ENCODE peak calls at places on chromosomes 6 and 20, in six cellular contexts. One of them, this sample, is unnamed.

GRCh38 chr20:35398660-35399144 is 13.1 kb downstream of the UQCC1 start:
- DNase-seq in neural progenitor cell: peak; percentile 17
- DNase-seq in stomach: no peak
- DNase-seq in cardiac fibroblast: peak; percentile 92
- DNase-seq in choroid plexus epithelial cell: peak; percentile 82
- DNase-seq in GM12865: no peak
- DNase-seq in this sample: no peak

GRCh38 chr6:1313364-1313754 is 1.5 kb downstream of the FOXQ1 start:
- DNase-seq in neural progenitor cell: no peak
- DNase-seq in cardiac fibroblast: no peak
- DNase-seq in GM12865: no peak
- DNase-seq in choroid plexus epithelial cell: no peak
- DNase-seq in stomach: no peak
- DNase-seq in this sample: no peak

GRCh38 chr20:34112600-34113061 is 588 bp upstream of the EIF2S2 start:
- DNase-seq in neural progenitor cell: peak; percentile 55
- DNase-seq in GM12865: peak; percentile 45
- DNase-seq in cardiac fibroblast: peak; percentile 65
- DNase-seq in choroid plexus epithelial cell: peak; percentile 66
- DNase-seq in stomach: peak; percentile 32
- DNase-seq in this sample: no peak

GRCh38 chr6:3960754-3961361 is 111.7 kb downstream of the FAM50B start:
- DNase-seq in neural progenitor cell: no peak
- DNase-seq in choroid plexus epithelial cell: no peak
- DNase-seq in cardiac fibroblast: no peak
- DNase-seq in GM12865: no peak
- DNase-seq in stomach: no peak
- DNase-seq in this sample: no peak

GRCh38 chr6:8875986-8876385 is 440.6 kb upstream of the SLC35B3 start:
- DNase-seq in GM12865: no peak
- DNase-seq in neural progenitor cell: no peak
- DNase-seq in stomach: no peak
- DNase-seq in choroid plexus epithelial cell: no peak
- DNase-seq in cardiac fibroblast: no peak
- DNase-seq in this sample: no peak

GRCh38 chr6:142377112-142377848 is 75.5 kb downstream of the ADGRG6 start:
- DNase-seq in choroid plexus epithelial cell: peak; percentile 53
- DNase-seq in neural progenitor cell: peak; percentile 45
- DNase-seq in cardiac fibroblast: peak; percentile 59
- DNase-seq in stomach: peak; percentile 42
- DNase-seq in GM12865: no peak
- DNase-seq in this sample: no peak

GRCh38 chr6:6631526-6632276 is 43.2 kb downstream of the LY86 start:
- DNase-seq in neural progenitor cell: no peak
- DNase-seq in stomach: no peak
- DNase-seq in cardiac fibroblast: peak; percentile 50
- DNase-seq in choroid plexus epithelial cell: peak; percentile 49
- DNase-seq in GM12865: no peak
- DNase-seq in this sample: no peak

GRCh38 chr6:24990227-24990843 is 54.6 kb upstream of the RIPOR2 start:
- DNase-seq in neural progenitor cell: no peak
- DNase-seq in GM12865: no peak
- DNase-seq in choroid plexus epithelial cell: peak; percentile 84
- DNase-seq in cardiac fibroblast: peak; percentile 69
- DNase-seq in stomach: no peak
- DNase-seq in this sample: no peak

GRCh38 chr6:5084787-5085637 is at the start of gene PPP1R3G:
- DNase-seq in neural progenitor cell: peak; percentile 55
- DNase-seq in choroid plexus epithelial cell: peak; percentile 80
- DNase-seq in cardiac fibroblast: peak; percentile 75
- DNase-seq in GM12865: peak; percentile 60
- DNase-seq in stomach: no peak
- DNase-seq in this sample: peak; percentile 17

GRCh38 chr6:24796616-24797290 is 2.0 kb downstream of the ARMH2 start:
- DNase-seq in choroid plexus epithelial cell: no peak
- DNase-seq in cardiac fibroblast: no peak
- DNase-seq in stomach: no peak
- DNase-seq in GM12865: no peak
- DNase-seq in neural progenitor cell: no peak
- DNase-seq in this sample: no peak

GRCh38 chr6:9467746-9468145 is 947.1 kb downstream of the TFAP2A start:
- DNase-seq in neural progenitor cell: no peak
- DNase-seq in GM12865: no peak
- DNase-seq in choroid plexus epithelial cell: peak; percentile 87
- DNase-seq in cardiac fibroblast: peak; percentile 45
- DNase-seq in stomach: no peak
- DNase-seq in this sample: peak; percentile 40

GRCh38 chr20:8796088-8796665 is 272.7 kb upstream of the PLCB4 start:
- DNase-seq in GM12865: no peak
- DNase-seq in cardiac fibroblast: peak; percentile 89
- DNase-seq in neural progenitor cell: no peak
- DNase-seq in choroid plexus epithelial cell: no peak
- DNase-seq in stomach: no peak
- DNase-seq in this sample: no peak

GRCh38 chr6:144305985-144306384 is 20.9 kb downstream of the UTRN start:
- DNase-seq in neural progenitor cell: no peak
- DNase-seq in stomach: no peak
- DNase-seq in cardiac fibroblast: no peak
- DNase-seq in choroid plexus epithelial cell: peak; percentile 84
- DNase-seq in GM12865: peak; percentile 71
- DNase-seq in this sample: no peak

GRCh38 chr20:25127761-25128537 is 46.0 kb upstream of the VSX1 start:
- DNase-seq in cardiac fibroblast: no peak
- DNase-seq in neural progenitor cell: no peak
- DNase-seq in choroid plexus epithelial cell: no peak
- DNase-seq in GM12865: no peak
- DNase-seq in stomach: no peak
- DNase-seq in this sample: no peak

GRCh38 chr20:61628901-61629300 is 376.8 kb downstream of the CDH4 start:
- DNase-seq in choroid plexus epithelial cell: peak; percentile 18
- DNase-seq in cardiac fibroblast: no peak
- DNase-seq in stomach: no peak
- DNase-seq in GM12865: no peak
- DNase-seq in neural progenitor cell: peak; percentile 51
- DNase-seq in this sample: no peak

GRCh38 chr20:33291830-33292355 is 8.9 kb downstream of the BPIFB1 start:
- DNase-seq in stomach: peak; percentile 69
- DNase-seq in neural progenitor cell: peak; percentile 78
- DNase-seq in GM12865: peak; percentile 59
- DNase-seq in cardiac fibroblast: peak; percentile 16
- DNase-seq in choroid plexus epithelial cell: peak; percentile 12
- DNase-seq in this sample: no peak

GRCh38 chr6:30002871-30003270 is 58.2 kb upstream of the POLR1H start:
- DNase-seq in stomach: no peak
- DNase-seq in neural progenitor cell: no peak
- DNase-seq in choroid plexus epithelial cell: no peak
- DNase-seq in GM12865: no peak
- DNase-seq in cardiac fibroblast: peak; percentile 25
- DNase-seq in this sample: peak; percentile 7

GRCh38 chr6:110534731-110535164 is 58.3 kb upstream of the SLC22A16 start:
- DNase-seq in stomach: no peak
- DNase-seq in choroid plexus epithelial cell: peak; percentile 97
- DNase-seq in GM12865: no peak
- DNase-seq in cardiac fibroblast: peak; percentile 80
- DNase-seq in neural progenitor cell: no peak
- DNase-seq in this sample: no peak

GRCh38 chr6:39218868-39219567 is 10.3 kb downstream of the KCNK5 start:
- DNase-seq in cardiac fibroblast: no peak
- DNase-seq in stomach: no peak
- DNase-seq in neural progenitor cell: no peak
- DNase-seq in choroid plexus epithelial cell: peak; percentile 14
- DNase-seq in GM12865: peak; percentile 38
- DNase-seq in this sample: no peak

GRCh38 chr20:43537921-43538854 is 20.6 kb upstream of the SGK2 start:
- DNase-seq in stomach: peak; percentile 78
- DNase-seq in cardiac fibroblast: peak; percentile 75
- DNase-seq in neural progenitor cell: peak; percentile 64
- DNase-seq in choroid plexus epithelial cell: peak; percentile 72
- DNase-seq in GM12865: peak; percentile 59
- DNase-seq in this sample: no peak

GRCh38 chr6:107334026-107334425 is 125.3 kb downstream of the PDSS2 start:
- DNase-seq in neural progenitor cell: no peak
- DNase-seq in choroid plexus epithelial cell: no peak
- DNase-seq in GM12865: no peak
- DNase-seq in cardiac fibroblast: no peak
- DNase-seq in stomach: no peak
- DNase-seq in this sample: no peak

GRCh38 chr6:160297310-160297709 is 38.7 kb upstream of the SLC22A2 start:
- DNase-seq in stomach: no peak
- DNase-seq in neural progenitor cell: peak; percentile 21
- DNase-seq in cardiac fibroblast: no peak
- DNase-seq in GM12865: no peak
- DNase-seq in choroid plexus epithelial cell: no peak
- DNase-seq in this sample: no peak

GRCh38 chr20:57020364-57020763 is 246.1 kb downstream of the BMP7 start:
- DNase-seq in GM12865: no peak
- DNase-seq in cardiac fibroblast: no peak
- DNase-seq in stomach: no peak
- DNase-seq in neural progenitor cell: no peak
- DNase-seq in choroid plexus epithelial cell: no peak
- DNase-seq in this sample: no peak

GRCh38 chr20:57023007-57023406 is 243.4 kb downstream of the BMP7 start:
- DNase-seq in neural progenitor cell: no peak
- DNase-seq in cardiac fibroblast: no peak
- DNase-seq in stomach: no peak
- DNase-seq in choroid plexus epithelial cell: no peak
- DNase-seq in GM12865: no peak
- DNase-seq in this sample: no peak

GRCh38 chr20:57023997-57024396 is 242.4 kb downstream of the BMP7 start:
- DNase-seq in neural progenitor cell: no peak
- DNase-seq in GM12865: no peak
- DNase-seq in choroid plexus epithelial cell: no peak
- DNase-seq in stomach: no peak
- DNase-seq in cardiac fibroblast: no peak
- DNase-seq in this sample: no peak

GRCh38 chr20:57024849-57025248 is 241.6 kb downstream of the BMP7 start:
- DNase-seq in stomach: no peak
- DNase-seq in neural progenitor cell: no peak
- DNase-seq in cardiac fibroblast: no peak
- DNase-seq in GM12865: no peak
- DNase-seq in choroid plexus epithelial cell: no peak
- DNase-seq in this sample: no peak

DNA sequence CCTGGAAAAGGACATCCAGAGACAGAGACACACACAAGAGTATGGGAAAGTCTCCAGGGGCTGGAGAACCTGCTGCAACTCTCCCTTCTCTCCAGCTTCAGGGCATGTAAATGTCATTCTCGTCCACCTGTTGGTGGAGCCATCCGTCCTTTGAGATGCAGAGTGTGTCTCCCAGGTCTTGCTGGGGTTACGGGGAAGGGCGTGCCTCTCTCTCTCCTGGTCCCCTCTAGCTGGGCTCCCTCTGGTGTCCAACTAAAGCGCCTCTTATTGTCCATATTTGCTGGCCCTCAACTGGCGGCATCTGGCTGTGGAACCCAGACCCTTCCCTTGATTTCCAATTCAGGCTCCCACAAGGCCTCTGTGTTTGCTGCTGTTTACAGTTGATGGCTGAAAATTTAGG is 244.1 kb downstream of the BMP7 start:
- DNase-seq in neural progenitor cell: peak; percentile 59
- DNase-seq in cardiac fibroblast: no peak
- DNase-seq in stomach: no peak
- DNase-seq in choroid plexus epithelial cell: no peak
- DNase-seq in GM12865: no peak
- DNase-seq in this sample: no peak
- TF ChIP-seq CTCF in neural progenitor cell: peak; percentile 45
- TF ChIP-seq CTCF in cardiac fibroblast: no peak
- TF ChIP-seq CTCF in stomach: no peak
- TF ChIP-seq CTCF in choroid plexus epithelial cell: peak; percentile 3
- TF ChIP-seq CTCF in GM12865: no peak
- TF ChIP-seq CTCF in this sample: no peak

DNA sequence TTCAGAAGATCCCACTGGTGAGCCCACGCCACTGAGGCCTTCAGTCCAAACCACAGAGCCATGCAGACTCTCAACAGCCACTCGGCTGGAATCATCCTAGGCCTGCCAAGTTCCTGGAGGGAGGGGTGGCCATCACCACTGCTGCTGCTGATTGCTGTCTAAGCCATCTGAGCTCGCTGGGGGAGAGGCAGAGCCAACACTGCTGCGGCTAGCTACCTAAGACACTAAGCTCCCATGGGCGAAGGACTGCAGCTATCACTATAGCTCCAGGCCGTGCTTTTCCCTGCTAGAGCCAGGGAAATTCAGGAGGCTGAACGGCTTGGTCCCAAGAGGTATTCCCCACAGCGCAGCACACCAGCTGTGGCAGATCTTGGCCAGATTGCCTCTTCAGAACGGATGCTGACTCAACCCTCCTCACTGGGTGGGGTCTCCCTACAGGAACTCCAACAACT is 73.6 kb downstream of the TBC1D32 start:
- DNase-seq in GM12865: no peak
- DNase-seq in choroid plexus epithelial cell: peak; percentile 79
- DNase-seq in cardiac fibroblast: peak; percentile 90
- DNase-seq in stomach: no peak
- DNase-seq in neural progenitor cell: no peak
- DNase-seq in this sample: no peak
- H3K4me3 ChIP-seq in GM12865: no peak overlapping the region
- H3K4me3 ChIP-seq in choroid plexus epithelial cell: no peak overlapping the region
- H3K4me3 ChIP-seq in cardiac fibroblast: no peak overlapping the region
- H3K4me3 ChIP-seq in stomach: no peak overlapping the region
- H3K4me3 ChIP-seq in neural progenitor cell: no peak overlapping the region
- H3K4me3 ChIP-seq in this sample: no peak overlapping the region

GRCh38 chr6:104414723-104415122 is 445.0 kb downstream of the HACE1 start:
- DNase-seq in cardiac fibroblast: no peak
- DNase-seq in stomach: no peak
- DNase-seq in GM12865: no peak
- DNase-seq in choroid plexus epithelial cell: no peak
- DNase-seq in neural progenitor cell: no peak
- DNase-seq in this sample: no peak
- TF ChIP-seq CTCF in cardiac fibroblast: no peak
- TF ChIP-seq CTCF in stomach: no peak
- TF ChIP-seq CTCF in GM12865: no peak
- TF ChIP-seq CTCF in choroid plexus epithelial cell: no peak
- TF ChIP-seq CTCF in neural progenitor cell: no peak
- TF ChIP-seq CTCF in this sample: no peak

DNA sequence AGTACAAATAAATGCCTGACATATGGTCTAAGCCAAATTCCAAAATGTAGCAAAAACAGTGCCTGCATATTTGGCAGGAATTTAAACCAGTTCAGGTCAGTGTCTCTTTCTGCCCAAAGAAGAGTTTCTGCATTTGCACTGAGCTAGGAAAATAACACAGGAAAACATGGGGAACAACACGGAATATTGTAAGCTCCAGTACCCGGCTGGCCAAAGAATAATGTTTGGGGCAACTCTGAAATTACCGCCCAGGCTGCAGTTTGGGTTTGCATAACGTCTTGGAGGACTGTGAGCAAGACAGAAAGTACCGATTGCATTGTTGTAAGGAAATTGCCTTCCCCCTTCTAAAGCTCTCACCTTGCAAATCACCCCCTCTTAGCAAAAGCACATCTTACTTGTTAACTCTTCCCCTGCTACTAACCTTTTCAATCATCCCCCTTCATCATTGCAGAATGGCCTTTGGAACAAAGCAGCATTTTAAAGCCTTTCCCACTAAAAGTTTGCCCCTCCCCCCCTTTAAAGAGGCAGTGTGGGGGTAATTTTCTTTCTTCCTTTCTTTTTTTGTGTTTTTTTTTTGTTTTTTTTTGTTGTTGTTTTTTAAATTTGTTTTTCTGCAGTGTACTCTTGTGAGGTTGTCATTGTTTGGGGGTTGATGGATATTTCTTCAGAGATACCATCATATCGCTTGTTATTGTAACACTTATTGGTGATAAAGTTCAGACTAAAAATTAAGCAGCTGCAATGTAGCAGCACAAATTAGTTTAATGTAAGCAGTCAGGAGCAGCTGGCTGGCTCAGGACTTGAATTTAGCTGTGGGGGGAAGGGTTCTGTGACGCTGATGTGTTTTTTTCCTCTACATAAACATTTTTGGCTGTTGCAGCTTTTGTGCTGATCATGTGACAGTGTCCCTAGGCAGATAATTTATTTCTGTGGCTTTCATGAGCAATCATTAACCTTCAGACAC is 100.0 kb upstream of the CITED2 start:
- DNase-seq in neural progenitor cell: peak; percentile 43
- DNase-seq in choroid plexus epithelial cell: peak; percentile 69
- DNase-seq in stomach: no peak
- DNase-seq in cardiac fibroblast: peak; percentile 81
- DNase-seq in GM12865: peak; percentile 44
- DNase-seq in this sample: no peak
- H3K4me3 ChIP-seq in neural progenitor cell: peak overlapping the region; percentile 27
- H3K4me3 ChIP-seq in choroid plexus epithelial cell: peak overlapping the region; percentile 1
- H3K4me3 ChIP-seq in stomach: peak overlapping the region; percentile 2
- H3K4me3 ChIP-seq in cardiac fibroblast: no peak overlapping the region
- H3K4me3 ChIP-seq in GM12865: no peak overlapping the region
- H3K4me3 ChIP-seq in this sample: peak overlapping the region; percentile 10

This sample was measured in AG04449.